ENCODE peak calls at places on chromosomes 11 and 22, in nine cellular contexts. S is pancreas; R is AG10803; Z is thoracic aorta; N is AG04449; E is coronary artery; U is CD8-positive, alpha-beta T cell; O is foreskin fibroblast; F is vagina. G is an unnamed sample.

GRCh38 chr11:2794947-2795346 is 90.6 kb downstream of the CDKN1C start:
- DNase-seq in S (peak), R (no peak), Z (no peak), N (no peak), E (no peak), U (peak), O (no peak), F (no peak), G (no peak)

GRCh38 chr22:46033256-46034200 is 56.6 kb upstream of the WNT7B start:
- DNase-seq in S (peak), R (peak), Z (no peak), N (no peak), E (no peak), U (no peak), O (peak), F (no peak), G (peak)

GRCh38 chr11:34899633-34900016 is 16.6 kb downstream of the APIP start:
- DNase-seq in S (no peak), R (no peak), Z (no peak), N (no peak), E (no peak), U (no peak), O (no peak), F (no peak), G (no peak)

GRCh38 chr22:36727110-36727509 is 23.6 kb upstream of the CACNG2 start:
- DNase-seq in S (no peak), R (no peak), Z (no peak), N (no peak), E (peak), U (no peak), O (no peak), F (peak), G (no peak)

GRCh38 chr11:123719452-123719851 is 22.0 kb downstream of the ZNF202 start:
- DNase-seq in S (no peak), R (peak), Z (no peak), N (no peak), E (no peak), U (no peak), O (no peak), F (no peak), G (no peak)

GRCh38 chr11:123173040-123173855 is 21.8 kb downstream of the CLMP start:
- DNase-seq in S (peak), R (peak), Z (no peak), N (peak), E (no peak), U (no peak), O (peak), F (no peak), G (peak)

GRCh38 chr22:30781271-30781875 is 86.7 kb downstream of the OSBP2 start:
- DNase-seq in S (no peak), R (no peak), Z (no peak), N (no peak), E (no peak), U (no peak), O (peak), F (no peak), G (no peak)

GRCh38 chr11:59573216-59573615 is 42.4 kb downstream of the OSBP start:
- DNase-seq in S (no peak), R (peak), Z (no peak), N (peak), E (no peak), U (no peak), O (peak), F (no peak), G (no peak)

GRCh38 chr11:46912526-46913150 is 5.7 kb downstream of the LRP4 start:
- DNase-seq in S (no peak), R (no peak), Z (no peak), N (no peak), E (no peak), U (no peak), O (no peak), F (no peak), G (no peak)

GRCh38 chr11:107457205-107457557 is 444 bp downstream of the CWF19L2 start:
- DNase-seq in S (no peak), R (no peak), Z (no peak), N (no peak), E (no peak), U (no peak), O (no peak), F (no peak), G (no peak)

GRCh38 chr11:74235121-74235520 is 64.0 kb downstream of the PPME1 start:
- DNase-seq in S (no peak), R (no peak), Z (no peak), N (no peak), E (no peak), U (no peak), O (no peak), F (no peak), G (no peak)

GRCh38 chr11:131512228-131512627 is 141.8 kb downstream of the NTM start:
- DNase-seq in S (no peak), R (no peak), Z (no peak), N (no peak), E (no peak), U (no peak), O (no peak), F (no peak), G (no peak)

GRCh38 chr11:13210424-13210823 is 67.2 kb upstream of the BMAL1 start:
- DNase-seq in S (peak), R (peak), Z (no peak), N (peak), E (no peak), U (no peak), O (peak), F (no peak), G (peak)

GRCh38 chr11:47571895-47572294 is 6.5 kb downstream of the PTPMT1 start:
- DNase-seq in S (no peak), R (peak), Z (no peak), N (peak), E (no peak), U (no peak), O (peak), F (no peak), G (no peak)

GRCh38 chr11:2732261-2732939 is 32.6 kb upstream of the KCNQ1OT1 start:
- DNase-seq in S (no peak), R (no peak), Z (no peak), N (no peak), E (no peak), U (no peak), O (no peak), F (no peak), G (no peak)

GRCh38 chr22:23457586-23457985 is 122.5 kb downstream of the IGLL1 start:
- DNase-seq in S (no peak), R (no peak), Z (no peak), N (no peak), E (no peak), U (no peak), O (no peak), F (no peak), G (no peak)

GRCh38 chr11:59247535-59248227 is 35.0 kb upstream of the MPEG1 start:
- DNase-seq in S (no peak), R (peak), Z (no peak), N (no peak), E (no peak), U (no peak), O (peak), F (no peak), G (peak)

GRCh38 chr11:61730222-61730994 is 22.0 kb upstream of the MYRF start:
- DNase-seq in S (peak), R (no peak), Z (no peak), N (no peak), E (no peak), U (no peak), O (no peak), F (no peak), G (no peak)

GRCh38 chr22:43876866-43877509 is 14.7 kb upstream of the SULT4A1 start:
- DNase-seq in S (no peak), R (no peak), Z (no peak), N (no peak), E (no peak), U (no peak), O (no peak), F (no peak), G (no peak)

GRCh38 chr11:33984682-33985389 is 66.7 kb upstream of the CAPRIN1 start:
- DNase-seq in S (no peak), R (no peak), Z (no peak), N (no peak), E (no peak), U (no peak), O (no peak), F (no peak), G (no peak)

GRCh38 chr22:22431271-22432220 is 77.0 kb downstream of the ZNF280B start:
- DNase-seq in S (peak), R (peak), Z (peak), N (no peak), E (no peak), U (peak), O (peak), F (no peak), G (peak)

GRCh38 chr11:61369372-61370348 is 7.5 kb downstream of the TMEM138 start:
- DNase-seq in S (no peak), R (peak), Z (no peak), N (no peak), E (no peak), U (no peak), O (peak), F (no peak), G (peak)

GRCh38 chr11:46291441-46292143 is 14.1 kb downstream of the CREB3L1 start:
- DNase-seq in S (peak), R (peak), Z (no peak), N (no peak), E (no peak), U (no peak), O (peak), F (no peak), G (no peak)

GRCh38 chr11:44777537-44778199 is 50.9 kb downstream of the TSPAN18 start:
- DNase-seq in S (no peak), R (no peak), Z (no peak), N (no peak), E (peak), U (no peak), O (no peak), F (no peak), G (no peak)

GRCh38 chr11:20156280-20156875 is 3.9 kb downstream of the DBX1 start:
- DNase-seq in S (peak), R (no peak), Z (no peak), N (no peak), E (no peak), U (peak), O (no peak), F (no peak), G (no peak)

GRCh38 chr11:36581536-36581935 is 12.8 kb upstream of the IFTAP start:
- DNase-seq in S (no peak), R (no peak), Z (no peak), N (no peak), E (no peak), U (no peak), O (no peak), F (no peak), G (no peak)

GRCh38 chr11:68373810-68374501 is 61.6 kb downstream of the LRP5 start:
- DNase-seq in S (peak), R (peak), Z (no peak), N (no peak), E (no peak), U (no peak), O (peak), F (no peak), G (no peak)

GRCh38 chr11:76588455-76589325 is 81.9 kb downstream of the LRRC32 start:
- DNase-seq in S (no peak), R (no peak), Z (no peak), N (no peak), E (no peak), U (no peak), O (no peak), F (peak), G (no peak)

GRCh38 chr11:109435121-109435742 is 13.2 kb downstream of the C11orf87 start:
- DNase-seq in S (no peak), R (peak), Z (no peak), N (no peak), E (no peak), U (no peak), O (no peak), F (no peak), G (no peak)

GRCh38 chr22:49099089-49099488 is 728.6 kb downstream of the BRD1 start:
- DNase-seq in S (no peak), R (no peak), Z (no peak), N (no peak), E (no peak), U (no peak), O (no peak), F (no peak), G (no peak)

GRCh38 chr22:40040927-40041326 is 46.2 kb downstream of the FAM83F start:
- DNase-seq in S (no peak), R (peak), Z (no peak), N (no peak), E (peak), U (no peak), O (no peak), F (no peak), G (no peak)

GRCh38 chr11:24759742-24760141 is 262.9 kb downstream of the LUZP2 start:
- DNase-seq in S (no peak), R (no peak), Z (no peak), N (no peak), E (no peak), U (no peak), O (no peak), F (no peak), G (no peak)
- H3K4me3 ChIP-seq in S (no peak), R (no peak), Z (no peak), N (no peak), E (no peak), U (no peak), O (no peak), F (no peak), G (no peak)

DNA sequence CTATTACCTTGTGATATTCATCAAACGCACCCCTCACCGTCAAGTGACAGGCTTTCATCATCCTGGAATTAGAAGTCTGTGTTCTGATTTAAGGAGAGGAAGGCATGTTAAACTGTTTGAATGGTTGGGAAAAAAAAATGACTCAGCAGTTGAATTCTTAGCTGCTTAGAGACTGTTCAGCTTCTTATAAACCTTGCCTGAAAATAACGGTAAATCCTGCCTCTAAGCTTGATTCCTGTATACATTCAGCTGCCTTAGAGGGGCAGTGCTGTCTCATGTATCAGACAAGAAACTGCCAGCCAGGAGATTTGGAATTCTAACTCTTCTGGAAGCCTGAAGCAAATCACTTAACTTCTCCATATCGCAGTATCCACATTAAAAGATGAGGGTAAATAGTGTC is 437.4 kb downstream of the JRKL start:
- DNase-seq in S (no peak), R (no peak), Z (no peak), N (no peak), E (no peak), U (no peak), O (no peak), F (no peak), G (no peak)
- TF ChIP-seq CTCF in S (no peak), R (no peak), Z (no peak), N (no peak), E (no peak), U (no peak), O (no peak), F (no peak), G (no peak)

GRCh38 chr11:8282621-8283509 is 19.2 kb upstream of the LMO1 start:
- DNase-seq in S (no peak), R (no peak), Z (no peak), N (no peak), E (peak), U (no peak), O (no peak), F (peak), G (no peak)
- H3K4me3 ChIP-seq in S (no peak), R (no peak), Z (peak), N (no peak), E (peak), U (no peak), O (no peak), F (peak), G (no peak)

GRCh38 chr22:41848468-41848867 is 15.6 kb downstream of the SREBF2 start:
- DNase-seq in S (no peak), R (peak), Z (no peak), N (no peak), E (no peak), U (no peak), O (no peak), F (no peak), G (no peak)
- TF ChIP-seq CTCF in S (no peak), R (no peak), Z (no peak), N (no peak), E (no peak), U (no peak), O (no peak), F (no peak), G (no peak)

GRCh38 chr11:118633319-118633690 is 25.9 kb downstream of the PHLDB1 start:
- DNase-seq in S (no peak), R (no peak), Z (no peak), N (no peak), E (no peak), U (no peak), O (no peak), F (no peak), G (no peak)

GRCh38 chr11:118634435-118635236 is 27.2 kb downstream of the PHLDB1 start:
- DNase-seq in S (peak), R (peak), Z (no peak), N (no peak), E (peak), U (no peak), O (peak), F (no peak), G (no peak)

GRCh38 chr11:118632577-118633318 is 25.3 kb downstream of the PHLDB1 start:
- DNase-seq in S (no peak), R (no peak), Z (no peak), N (no peak), E (no peak), U (no peak), O (no peak), F (no peak), G (no peak)

GRCh38 chr11:118635237-118635591 is 27.8 kb downstream of the PHLDB1 start:
- DNase-seq in S (no peak), R (no peak), Z (no peak), N (no peak), E (no peak), U (no peak), O (no peak), F (no peak), G (no peak)

DNA sequence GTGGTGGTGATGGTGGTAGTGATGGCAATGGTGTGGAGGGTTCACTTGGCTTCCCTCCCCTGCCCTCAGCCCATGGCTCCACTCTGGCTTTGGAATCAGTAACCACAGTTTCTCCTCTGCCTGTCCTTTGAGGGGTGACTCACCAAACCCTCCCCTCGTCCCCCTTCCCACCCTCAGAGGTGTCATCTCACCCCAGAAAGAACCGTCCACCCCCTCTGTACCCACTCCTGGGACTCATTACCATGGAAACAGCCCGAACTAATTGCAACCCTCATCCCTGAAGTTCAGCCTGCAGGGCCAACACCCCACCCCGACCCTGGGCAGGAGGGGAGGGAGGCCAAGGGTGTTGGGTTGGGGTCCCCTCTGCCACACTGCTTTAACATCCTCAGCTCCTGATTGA is 26.6 kb downstream of the PHLDB1 start:
- DNase-seq in S (no peak), R (peak), Z (no peak), N (no peak), E (no peak), U (no peak), O (peak), F (no peak), G (no peak)
- H3K4me3 ChIP-seq in S (no peak), R (no peak), Z (peak), N (no peak), E (peak), U (no peak), O (no peak), F (peak), G (no peak)

GRCh38 chr11:80383655-80384054 is 942.8 kb upstream of the TENM4 start:
- DNase-seq in S (no peak), R (no peak), Z (no peak), N (no peak), E (no peak), U (no peak), O (no peak), F (no peak), G (no peak)
- TF ChIP-seq CTCF in S (no peak), R (no peak), Z (no peak), N (no peak), E (no peak), U (no peak), O (no peak), F (no peak), G (no peak)

GRCh38 chr22:20573176-20573829 is 65.9 kb downstream of the MED15 start:
- DNase-seq in S (no peak), R (no peak), Z (no peak), N (no peak), E (no peak), U (no peak), O (no peak), F (no peak), G (no peak)
- H3K4me3 ChIP-seq in S (no peak), R (no peak), Z (no peak), N (no peak), E (no peak), U (no peak), O (no peak), F (no peak), G (no peak)